ENCODE peak calls at places on chromosomes 6 and 20, in eight cellular contexts. E is bronchial epithelial cell; U is hepatocyte; V is H1; S is CD4-positive, alpha-beta T cell; M is mesothelial cell of epicardium; N is astrocyte of the cerebellum; K is endothelial cell. I is an unnamed sample.
A peak's percentile ranks its signal among the peaks of the same experiment; 100 is the strongest.

GRCh38 chr20:9928281-9928737 is 89.4 kb upstream of the PAK5 start:
- DNase-seq in N (no peak), K (no peak), S (no peak), U (no peak), E (no peak), V (no peak), M (no peak), I (no peak)

GRCh38 chr20:17859616-17860232 is 108.9 kb downstream of the SNX5 start:
- DNase-seq in M (no peak), V (no peak), N (no peak), S (no peak), U (no peak), E (no peak), K (no peak), I (no peak)

GRCh38 chr20:39195495-39196129 is 233.5 kb downstream of the DHX35 start:
- DNase-seq in E (no peak), N (no peak), K (peak; percentile 14), U (peak; percentile 23), V (no peak), M (no peak), S (no peak), I (no peak)

GRCh38 chr20:46558511-46558959 is 8.1 kb upstream of the OCSTAMP start:
- DNase-seq in M (no peak), N (peak; percentile 15), E (peak; percentile 95), K (no peak), S (no peak), U (peak; percentile 72), V (no peak), I (peak; percentile 80)

GRCh38 chr6:6246539-6246938 is 73.9 kb downstream of the F13A1 start:
- DNase-seq in S (no peak), U (no peak), V (no peak), K (no peak), E (no peak), M (no peak), N (no peak), I (no peak)

GRCh38 chr6:72035483-72035882 is 149.1 kb downstream of the RIMS1 start:
- DNase-seq in S (no peak), E (peak; percentile 41), K (no peak), N (no peak), V (no peak), U (no peak), M (no peak), I (no peak)

GRCh38 chr20:37323985-37324384 is 22.0 kb upstream of the SRC start:
- DNase-seq in V (no peak), N (no peak), E (peak; percentile 67), U (no peak), S (no peak), K (no peak), M (no peak), I (no peak)

GRCh38 chr20:59741073-59741472 is 136.7 kb downstream of the PHACTR3 start:
- DNase-seq in U (no peak), K (no peak), S (no peak), M (no peak), E (no peak), N (no peak), V (no peak), I (no peak)

GRCh38 chr20:32480361-32481199 is 104.6 kb downstream of the NOL4L start:
- DNase-seq in E (no peak), N (no peak), U (peak; percentile 62), K (no peak), M (no peak), S (no peak), V (no peak), I (no peak)

GRCh38 chr20:49318430-49319203 is 40.8 kb upstream of the ZNFX1 start:
- DNase-seq in V (no peak), S (no peak), M (no peak), E (no peak), N (no peak), K (no peak), U (peak; percentile 17), I (no peak)

GRCh38 chr20:49316704-49317103 is 38.8 kb upstream of the ZNFX1 start:
- DNase-seq in M (no peak), E (no peak), U (no peak), K (no peak), V (no peak), S (no peak), N (no peak), I (no peak)

GRCh38 chr20:49320460-49320859 is 42.6 kb upstream of the ZNFX1 start:
- DNase-seq in M (no peak), U (peak; percentile 63), S (no peak), K (peak; percentile 46), N (no peak), E (peak; percentile 34), V (no peak), I (peak; percentile 64)

GRCh38 chr20:49319204-49319809 is 41.5 kb upstream of the ZNFX1 start:
- DNase-seq in N (no peak), M (no peak), K (no peak), V (no peak), U (no peak), E (no peak), S (no peak), I (no peak)

GRCh38 chr20:49318091-49318429 is 40.2 kb upstream of the ZNFX1 start:
- DNase-seq in U (no peak), N (no peak), E (no peak), M (no peak), S (no peak), V (no peak), K (no peak), I (no peak)
- TF ChIP-seq CTCF in U (no peak), N (no peak), E (no peak), M (no peak), S (no peak), V (no peak), K (no peak), I (no peak)

DNA sequence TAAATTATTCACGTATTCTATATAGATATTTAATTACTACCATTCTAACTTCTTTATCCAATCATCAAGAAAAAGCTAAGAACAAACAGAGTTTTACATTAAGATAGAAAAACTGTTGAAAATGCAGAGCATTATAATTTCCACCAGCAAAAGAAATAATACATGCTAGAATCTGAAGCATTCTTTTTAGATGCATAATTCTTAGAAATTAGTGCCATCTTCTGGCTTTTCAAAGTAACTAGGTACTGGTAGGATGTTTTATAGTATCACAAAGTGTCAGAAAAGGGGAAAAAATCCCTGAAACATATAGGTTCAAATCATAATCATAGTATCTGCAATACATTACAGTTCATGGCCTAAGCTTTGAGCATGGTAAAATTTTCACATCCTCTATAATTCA is 178.9 kb downstream of the PHF3 start:
- DNase-seq in U (no peak), V (no peak), M (no peak), E (no peak), N (no peak), S (no peak), K (no peak), I (no peak)
- TF ChIP-seq CTCF in U (no peak), V (no peak), M (no peak), E (no peak), N (no peak), S (no peak), K (no peak), I (no peak)

GRCh38 chr6:69768664-69769063 is 28.1 kb downstream of the LMBRD1 start:
- DNase-seq in N (no peak), M (no peak), U (no peak), E (no peak), S (no peak), V (no peak), K (no peak), I (no peak)
- TF ChIP-seq CTCF in N (no peak), M (peak; percentile 36), U (peak; percentile 36), E (peak; percentile 8), S (no peak), V (no peak), K (peak; percentile 40), I (no peak)

DNA sequence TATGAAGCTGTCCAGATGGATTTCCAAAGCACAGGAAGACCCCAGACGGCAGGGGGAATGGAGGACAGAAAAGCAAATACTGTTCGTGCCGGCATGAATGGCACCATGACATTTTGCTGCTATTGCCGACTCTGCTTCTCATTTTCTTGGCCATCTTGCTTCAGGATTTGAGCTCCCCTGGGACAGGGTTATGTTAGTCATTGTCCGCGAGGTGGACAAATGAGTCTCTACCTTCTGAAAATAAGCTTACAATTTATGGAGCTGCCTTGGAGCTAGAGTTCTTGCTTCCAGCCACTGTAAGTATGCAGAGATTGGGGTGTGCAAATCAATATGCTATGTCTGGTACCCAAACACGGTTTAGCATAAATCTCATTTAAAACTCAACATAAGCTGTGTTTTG is 183.9 kb upstream of the FOXA2 start:
- DNase-seq in E (no peak), V (no peak), N (no peak), K (no peak), S (no peak), M (no peak), U (no peak), I (no peak)
- TF ChIP-seq CTCF in E (no peak), V (no peak), N (no peak), K (no peak), S (no peak), M (no peak), U (no peak), I (no peak)

GRCh38 chr6:129828229-129828628 is 32.9 kb downstream of the TMEM244 start:
- DNase-seq in E (no peak), V (no peak), K (no peak), N (no peak), U (no peak), S (no peak), M (no peak), I (no peak)

GRCh38 chr6:129835691-129836090 is 25.4 kb downstream of the TMEM244 start:
- DNase-seq in K (no peak), V (no peak), N (no peak), E (peak; percentile 86), M (no peak), S (no peak), U (peak; percentile 19), I (no peak)

DNA sequence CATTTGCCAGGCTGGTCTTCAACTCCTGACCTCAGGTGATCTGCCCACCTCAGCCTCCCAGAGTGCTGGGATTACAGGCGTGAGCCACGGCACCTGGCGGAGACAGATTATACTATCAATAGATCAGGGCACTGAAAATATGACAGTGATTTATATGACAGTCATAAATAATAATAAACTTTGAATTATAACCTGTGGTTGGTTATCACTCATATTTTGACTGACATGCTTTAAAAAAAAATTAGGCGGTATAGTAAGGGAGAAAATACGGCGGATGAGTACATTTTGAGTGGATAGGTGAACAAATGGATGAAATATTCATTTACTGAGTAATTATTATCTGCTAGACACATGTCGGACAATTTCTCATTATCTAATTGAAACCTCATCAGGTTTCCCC is 28.8 kb downstream of the TMEM244 start:
- DNase-seq in K (no peak), U (no peak), M (no peak), S (no peak), E (no peak), V (no peak), N (no peak), I (no peak)
- TF ChIP-seq CTCF in K (no peak), U (no peak), M (no peak), S (no peak), E (no peak), V (no peak), N (no peak), I (no peak)

GRCh38 chr6:94052754-94053153 is 633.4 kb upstream of the EPHA7 start:
- DNase-seq in K (no peak), U (peak; percentile 26), S (no peak), E (peak; percentile 2), M (no peak), N (no peak), V (no peak), I (peak; percentile 3)
- TF ChIP-seq CTCF in K (no peak), U (peak; percentile 53), S (no peak), E (no peak), M (no peak), N (peak; percentile 51), V (peak; percentile 47), I (no peak)

GRCh38 chr20:47784599-47785320 is 521 bp downstream of the SULF2 start:
- DNase-seq in V (no peak), E (peak; percentile 41), N (no peak), K (peak; percentile 53), M (peak; percentile 58), S (no peak), U (peak; percentile 68), I (peak; percentile 44)
- TF ChIP-seq CTCF in V (no peak), E (peak; percentile 42), N (peak; percentile 46), K (peak; percentile 29), M (peak; percentile 55), S (no peak), U (peak; percentile 19), I (no peak)

I was measured in MCF 10A.